ENCODE peak calls at places on chromosomes 13 and 19, in six cellular contexts. N is stimulated activated CD4-positive, alpha-beta T cell treated with anti-CD3 and anti-CD28 coated beads, Interleukin-4, amount 100 ng/mL, for 24 hours; K is NCI-H2081; O is memory B cell; F is lower lobe of right lung; B is nephron progenitor cell. P is an unnamed sample.
A peak's percentile ranks its signal among the peaks of the same experiment; 100 is the strongest.

GRCh38 chr13:77857810-77858209 is 60.8 kb downstream of the EDNRB start:
- DNase-seq in B (no peak), O (no peak), F (no peak), K (no peak), N (no peak), P (no peak)

GRCh38 chr19:3115916-3116602 is 19.8 kb upstream of the GNA15 start:
- DNase-seq in F (no peak), K (no peak), O (no peak), N (no peak), B (no peak), P (no peak)

GRCh38 chr19:1744822-1745563 is 8.3 kb upstream of the ONECUT3 start:
- DNase-seq in O (no peak), F (no peak), B (no peak), K (no peak), N (no peak), P (no peak)

GRCh38 chr19:43527860-43528622 is 1.0 kb upstream of the ETHE1 start:
- DNase-seq in K (peak; percentile 9), B (no peak), O (no peak), N (peak; percentile 21), F (no peak), P (no peak)

GRCh38 chr19:56153507-56153906 is 12.4 kb downstream of the ZNF444 start:
- DNase-seq in B (peak; percentile 58), O (no peak), F (no peak), N (no peak), K (no peak), P (no peak)

GRCh38 chr19:56110515-56111448 is 10.3 kb downstream of the ZNF787 start:
- DNase-seq in K (no peak), F (peak; percentile 74), B (peak; percentile 57), N (no peak), O (no peak), P (peak; percentile 32)

GRCh38 chr19:9075064-9075964 is 11.5 kb upstream of the OR1M1 start:
- DNase-seq in N (no peak), B (peak; percentile 20), O (no peak), F (peak; percentile 54), K (peak; percentile 24), P (no peak)

GRCh38 chr19:57813919-57814504 is 701 bp downstream of the ZNF552 start:
- DNase-seq in B (no peak), N (no peak), K (no peak), F (no peak), O (no peak), P (no peak)

GRCh38 chr13:27607125-27607524 is 13.2 kb downstream of the LNX2 start:
- DNase-seq in O (no peak), F (no peak), B (no peak), K (no peak), N (no peak), P (no peak)

GRCh38 chr13:37446503-37446902 is 152.1 kb downstream of the POSTN start:
- DNase-seq in O (no peak), K (no peak), B (no peak), F (no peak), N (no peak), P (no peak)

GRCh38 chr19:55178781-55179569 is 1.1 kb downstream of the SYT5 start:
- DNase-seq in B (peak; percentile 92), O (peak; percentile 96), K (peak; percentile 88), F (peak; percentile 76), N (peak; percentile 91), P (peak; percentile 73)

GRCh38 chr13:99717959-99718674 is 216.8 kb downstream of the TM9SF2 start:
- DNase-seq in N (no peak), B (no peak), K (no peak), O (no peak), F (no peak), P (no peak)

GRCh38 chr19:30881986-30882385 is 467.2 kb downstream of the TSHZ3 start:
- DNase-seq in N (no peak), F (no peak), K (no peak), O (no peak), B (no peak), P (no peak)

GRCh38 chr13:72204291-72204690 is 337.3 kb upstream of the DACH1 start:
- DNase-seq in K (no peak), O (no peak), B (no peak), N (no peak), F (no peak), P (no peak)

GRCh38 chr19:55095260-55096060 is 19.8 kb downstream of the EPS8L1 start:
- DNase-seq in F (no peak), O (no peak), N (no peak), B (peak; percentile 19), K (no peak), P (no peak)

GRCh38 chr13:23399254-23399796 is 34.2 kb downstream of the SACS start:
- DNase-seq in O (no peak), N (no peak), B (no peak), F (no peak), K (no peak), P (no peak)

GRCh38 chr19:23313196-23313595 is 63.0 kb upstream of the ZNF724 start:
- DNase-seq in O (no peak), N (no peak), K (no peak), B (no peak), F (no peak), P (no peak)

GRCh38 chr19:53942001-53942786 is 20.5 kb upstream of the CACNG8 start:
- DNase-seq in O (no peak), N (no peak), B (peak; percentile 83), F (no peak), K (no peak), P (no peak)

GRCh38 chr13:30569901-30570576 is 47.7 kb upstream of the USPL1 start:
- DNase-seq in O (no peak), N (no peak), F (no peak), K (no peak), B (no peak), P (no peak)

GRCh38 chr19:17762505-17763229 is 11.4 kb downstream of the FCHO1 start:
- DNase-seq in O (no peak), K (peak; percentile 33), N (no peak), B (peak; percentile 62), F (no peak), P (peak; percentile 68)

GRCh38 chr19:13847033-13847899 is 29.7 kb upstream of the NANOS3 start:
- DNase-seq in F (peak; percentile 95), K (peak; percentile 87), N (peak; percentile 87), B (peak; percentile 92), O (peak; percentile 91), P (peak; percentile 89)

GRCh38 chr19:28397311-28397710 is 815.6 kb downstream of the UQCRFS1 start:
- DNase-seq in K (no peak), N (no peak), B (no peak), O (no peak), F (no peak), P (no peak)

GRCh38 chr13:33483471-33483870 is 197.9 kb upstream of the STARD13 start:
- DNase-seq in K (no peak), F (no peak), B (no peak), O (no peak), N (no peak), P (no peak)

GRCh38 chr13:25171517-25172302 is at the start of gene AMER2:
- DNase-seq in F (no peak), K (peak; percentile 58), N (no peak), B (peak; percentile 86), O (no peak), P (peak; percentile 42)

GRCh38 chr19:38006361-38007045 is 99.5 kb downstream of the SIPA1L3 start:
- DNase-seq in B (no peak), O (peak; percentile 26), F (no peak), N (no peak), K (no peak), P (no peak)